ENCODE peak calls at places on chromosomes 2 and 18, in six cellular contexts. One of them, this sample, is unnamed.

GRCh38 chr2:170827841-170828532 is 11.3 kb downstream of the GAD1 start:
- DNase-seq in A549: no peak
- DNase-seq in GM23338: no peak
- DNase-seq in GM23248: no peak
- DNase-seq in Karpas-422: no peak
- DNase-seq in astrocyte: no peak
- DNase-seq in this sample: no peak

GRCh38 chr2:8462280-8462679 is 219.6 kb upstream of the ID2 start:
- DNase-seq in astrocyte: no peak
- DNase-seq in A549: no peak
- DNase-seq in GM23248: no peak
- DNase-seq in GM23338: no peak
- DNase-seq in Karpas-422: no peak
- DNase-seq in this sample: no peak

GRCh38 chr2:238169708-238170251 is 11.0 kb downstream of the ERFE start:
- DNase-seq in GM23338: no peak
- DNase-seq in GM23248: peak; percentile 98
- DNase-seq in Karpas-422: no peak
- DNase-seq in A549: peak; percentile 46
- DNase-seq in astrocyte: peak; percentile 96
- DNase-seq in this sample: peak; percentile 68

GRCh38 chr2:240745962-240746361 is 54.3 kb downstream of the AQP12A start:
- DNase-seq in GM23338: no peak
- DNase-seq in Karpas-422: no peak
- DNase-seq in astrocyte: no peak
- DNase-seq in GM23248: no peak
- DNase-seq in A549: no peak
- DNase-seq in this sample: no peak

GRCh38 chr2:131394147-131394931 is 30.4 kb upstream of the RAB6D start:
- DNase-seq in Karpas-422: no peak
- DNase-seq in astrocyte: no peak
- DNase-seq in GM23338: peak; percentile 79
- DNase-seq in A549: no peak
- DNase-seq in GM23248: peak; percentile 30
- DNase-seq in this sample: no peak

GRCh38 chr2:199792381-199792780 is 58.6 kb downstream of the FTCDNL1 start:
- DNase-seq in A549: no peak
- DNase-seq in astrocyte: no peak
- DNase-seq in GM23338: no peak
- DNase-seq in Karpas-422: no peak
- DNase-seq in GM23248: no peak
- DNase-seq in this sample: no peak

GRCh38 chr2:51846796-51847195 is 814.9 kb upstream of the NRXN1 start:
- DNase-seq in astrocyte: no peak
- DNase-seq in Karpas-422: no peak
- DNase-seq in GM23338: no peak
- DNase-seq in A549: no peak
- DNase-seq in GM23248: no peak
- DNase-seq in this sample: no peak

GRCh38 chr2:100106460-100106859 is 35.9 kb downstream of the AFF3 start:
- DNase-seq in A549: no peak
- DNase-seq in astrocyte: no peak
- DNase-seq in Karpas-422: peak; percentile 29
- DNase-seq in GM23248: no peak
- DNase-seq in GM23338: peak; percentile 70
- DNase-seq in this sample: no peak

GRCh38 chr2:201794261-201794660 is 12.1 kb upstream of the CDK15 start:
- DNase-seq in Karpas-422: no peak
- DNase-seq in astrocyte: peak; percentile 39
- DNase-seq in GM23248: peak; percentile 40
- DNase-seq in A549: no peak
- DNase-seq in GM23338: no peak
- DNase-seq in this sample: no peak

GRCh38 chr2:45494275-45494977 is 116.6 kb downstream of the SRBD1 start:
- DNase-seq in astrocyte: peak; percentile 41
- DNase-seq in A549: peak; percentile 79
- DNase-seq in GM23338: peak; percentile 86
- DNase-seq in GM23248: peak; percentile 81
- DNase-seq in Karpas-422: peak; percentile 86
- DNase-seq in this sample: peak; percentile 2

GRCh38 chr2:120658285-120659158 is 77.1 kb upstream of the GLI2 start:
- DNase-seq in GM23248: no peak
- DNase-seq in Karpas-422: no peak
- DNase-seq in astrocyte: no peak
- DNase-seq in A549: no peak
- DNase-seq in GM23338: no peak
- DNase-seq in this sample: no peak

GRCh38 chr2:83874066-83874465 is 585.0 kb downstream of the SUCLG1 start:
- DNase-seq in A549: no peak
- DNase-seq in GM23248: no peak
- DNase-seq in Karpas-422: no peak
- DNase-seq in GM23338: no peak
- DNase-seq in astrocyte: no peak
- DNase-seq in this sample: no peak

GRCh38 chr2:27509326-27509725 is 12.7 kb downstream of the GCKR start:
- DNase-seq in A549: no peak
- DNase-seq in Karpas-422: no peak
- DNase-seq in GM23248: no peak
- DNase-seq in astrocyte: peak; percentile 54
- DNase-seq in GM23338: no peak
- DNase-seq in this sample: no peak

GRCh38 chr2:223888251-223888650 is 50.9 kb upstream of the AP1S3 start:
- DNase-seq in astrocyte: no peak
- DNase-seq in GM23248: no peak
- DNase-seq in A549: no peak
- DNase-seq in Karpas-422: no peak
- DNase-seq in GM23338: no peak
- DNase-seq in this sample: no peak

GRCh38 chr2:168816369-168816768 is 13.9 kb downstream of the NOSTRIN start:
- DNase-seq in Karpas-422: no peak
- DNase-seq in GM23248: peak; percentile 89
- DNase-seq in GM23338: no peak
- DNase-seq in A549: peak; percentile 33
- DNase-seq in astrocyte: peak; percentile 89
- DNase-seq in this sample: no peak

GRCh38 chr2:140376686-140377085 is 1596.5 kb upstream of the NXPH2 start:
- DNase-seq in A549: no peak
- DNase-seq in Karpas-422: no peak
- DNase-seq in GM23248: no peak
- DNase-seq in astrocyte: peak; percentile 4
- DNase-seq in GM23338: peak; percentile 14
- DNase-seq in this sample: no peak

GRCh38 chr2:182426082-182426914 is 538 bp downstream of the PDE1A start:
- DNase-seq in astrocyte: no peak
- DNase-seq in GM23338: no peak
- DNase-seq in GM23248: peak; percentile 50
- DNase-seq in Karpas-422: no peak
- DNase-seq in A549: no peak
- DNase-seq in this sample: no peak

GRCh38 chr2:234444242-234444641 is 52.6 kb downstream of the ARL4C start:
- DNase-seq in Karpas-422: peak; percentile 7
- DNase-seq in GM23248: peak; percentile 19
- DNase-seq in A549: no peak
- DNase-seq in GM23338: no peak
- DNase-seq in astrocyte: no peak
- DNase-seq in this sample: no peak

GRCh38 chr2:42359894-42360483 is 1.0 kb downstream of the COX7A2L start:
- DNase-seq in Karpas-422: peak; percentile 59
- DNase-seq in GM23248: peak; percentile 81
- DNase-seq in astrocyte: no peak
- DNase-seq in GM23338: no peak
- DNase-seq in A549: no peak
- DNase-seq in this sample: no peak

GRCh38 chr2:204030337-204030736 is 93.8 kb downstream of the ICOS start:
- DNase-seq in astrocyte: no peak
- DNase-seq in GM23338: no peak
- DNase-seq in GM23248: no peak
- DNase-seq in A549: no peak
- DNase-seq in Karpas-422: no peak
- DNase-seq in this sample: no peak
- H3K4me1 ChIP-seq in astrocyte: no peaks in the 10 kb centered on the region
- H3K4me1 ChIP-seq in GM23338: no peaks in the 10 kb centered on the region
- H3K4me1 ChIP-seq in GM23248: no peaks in the 10 kb centered on the region
- H3K4me1 ChIP-seq in A549: no peaks in the 10 kb centered on the region
- H3K4me1 ChIP-seq in Karpas-422: no peaks in the 10 kb centered on the region
- H3K4me1 ChIP-seq in this sample: peaks cover 8% of the 10 kb centered on the region

DNA sequence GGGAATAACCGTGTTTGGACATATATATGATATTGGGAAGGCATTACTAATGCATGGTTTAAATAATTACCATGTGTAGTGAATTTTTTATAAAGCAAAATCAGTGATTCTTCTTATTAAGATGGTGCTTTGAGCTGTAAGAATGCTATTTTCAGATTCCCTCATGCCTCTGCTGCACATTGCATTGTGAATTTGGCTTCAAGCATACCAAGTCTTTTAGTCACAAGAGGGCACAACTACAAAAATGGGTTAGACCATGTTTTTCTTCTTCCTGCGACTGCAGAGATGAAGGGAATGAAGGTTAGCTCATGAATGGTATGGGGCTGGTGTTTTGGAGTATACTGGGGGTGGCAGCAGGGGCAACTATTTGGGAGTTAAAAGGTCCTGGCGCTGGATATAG is 320.1 kb downstream of the SLC4A3 start:
- DNase-seq in Karpas-422: no peak
- DNase-seq in GM23248: peak; percentile 68
- DNase-seq in A549: no peak
- DNase-seq in GM23338: no peak
- DNase-seq in astrocyte: peak; percentile 64
- DNase-seq in this sample: no peak
- H3K4me2 ChIP-seq in Karpas-422: no peak overlapping the region
- H3K4me2 ChIP-seq in GM23248: no peak overlapping the region
- H3K4me2 ChIP-seq in A549: no peak overlapping the region
- H3K4me2 ChIP-seq in GM23338: no peak overlapping the region
- H3K4me2 ChIP-seq in astrocyte: no peak overlapping the region
- H3K4me2 ChIP-seq in this sample: no peak overlapping the region

DNA sequence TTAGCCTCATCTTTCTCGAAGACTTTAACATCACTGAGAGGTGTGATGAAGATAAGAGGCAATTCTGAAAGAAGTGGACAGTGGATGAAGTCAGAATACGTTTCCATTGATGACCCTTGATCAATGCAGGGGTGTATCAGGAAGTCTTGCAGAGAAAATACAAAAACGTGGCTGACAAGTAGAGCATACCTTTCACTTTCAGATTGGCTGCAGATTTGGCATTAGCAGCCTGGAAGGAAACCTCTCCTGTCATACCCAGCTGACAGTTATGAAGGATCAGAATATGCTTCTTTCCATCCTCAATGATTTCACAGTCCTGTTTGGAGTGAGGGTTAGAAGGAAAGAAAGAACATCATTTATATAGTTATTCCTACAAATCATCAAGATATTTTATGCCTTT is 152.5 kb downstream of the PLEKHA3 start:
- DNase-seq in GM23248: no peak
- DNase-seq in Karpas-422: no peak
- DNase-seq in A549: no peak
- DNase-seq in astrocyte: no peak
- DNase-seq in GM23338: no peak
- DNase-seq in this sample: no peak
- H3K4me3 ChIP-seq in GM23248: no peak overlapping the region
- H3K4me3 ChIP-seq in Karpas-422: no peak overlapping the region
- H3K4me3 ChIP-seq in A549: no peak overlapping the region
- H3K4me3 ChIP-seq in astrocyte: no peak overlapping the region
- H3K4me3 ChIP-seq in GM23338: no peak overlapping the region
- H3K4me3 ChIP-seq in this sample: no peak overlapping the region

GRCh38 chr18:51039138-51040112 is 9.4 kb downstream of the SMAD4 start:
- DNase-seq in Karpas-422: no peak
- DNase-seq in astrocyte: peak; percentile 25
- DNase-seq in GM23338: peak; percentile 63
- DNase-seq in A549: no peak
- DNase-seq in GM23248: peak; percentile 43
- DNase-seq in this sample: no peak
- H3K4me1 ChIP-seq in Karpas-422: peaks cover 16% of the 10 kb centered on the region
- H3K4me1 ChIP-seq in astrocyte: peaks cover 4% of the 10 kb centered on the region
- H3K4me1 ChIP-seq in GM23338: peaks cover 74% of the 10 kb centered on the region
- H3K4me1 ChIP-seq in A549: peaks cover 28% of the 10 kb centered on the region
- H3K4me1 ChIP-seq in GM23248: peaks cover 26% of the 10 kb centered on the region
- H3K4me1 ChIP-seq in this sample: no peaks in the 10 kb centered on the region

DNA sequence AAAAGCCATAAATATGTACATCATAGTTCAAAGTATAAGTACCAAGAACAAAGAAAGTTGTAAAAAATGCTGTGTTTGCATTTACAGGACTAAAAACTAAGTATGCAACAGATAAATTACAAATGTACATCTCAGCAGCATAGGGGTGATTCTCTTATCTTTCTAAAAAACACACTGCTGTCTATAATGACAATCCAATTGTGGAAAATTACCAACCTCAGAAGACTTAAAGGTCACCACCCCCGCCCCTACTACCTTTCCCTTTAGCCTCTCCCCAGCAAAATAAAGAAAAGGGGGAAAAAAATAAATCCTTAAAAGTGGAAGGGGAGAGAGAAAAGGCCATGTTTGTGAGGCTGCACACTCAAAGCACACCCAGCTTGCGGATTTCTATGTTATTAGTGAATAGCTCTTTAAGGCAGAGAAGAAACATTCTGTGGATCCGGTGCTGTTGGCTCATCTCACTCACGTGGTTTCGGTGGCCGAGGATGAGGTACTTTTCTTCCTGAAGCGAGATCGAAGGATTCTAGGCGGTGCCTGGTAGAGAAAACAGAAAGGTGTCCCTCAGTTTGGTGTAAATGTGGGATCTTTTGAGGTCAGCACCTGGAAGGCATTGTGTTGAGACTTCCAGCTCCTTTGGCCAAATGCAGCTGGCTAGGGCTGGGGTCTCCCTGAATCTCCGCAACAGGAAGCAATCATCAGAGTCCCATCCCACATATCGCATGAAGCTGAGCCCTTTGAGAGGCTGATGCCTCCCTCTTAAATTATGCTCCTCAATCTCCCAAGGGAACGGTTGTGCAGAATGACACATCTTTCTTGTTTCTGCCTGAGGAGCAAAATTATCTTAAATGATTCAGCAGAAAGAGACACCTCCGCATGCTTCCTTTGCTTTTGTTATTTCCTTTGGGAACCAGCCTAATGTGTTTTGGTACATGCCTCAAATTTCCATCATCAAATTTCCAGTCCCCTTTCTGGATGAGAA is 17.6 kb downstream of the MRPL35 start:
- DNase-seq in GM23248: peak; percentile 95
- DNase-seq in astrocyte: peak; percentile 36
- DNase-seq in GM23338: no peak
- DNase-seq in Karpas-422: no peak
- DNase-seq in A549: no peak
- DNase-seq in this sample: no peak
- H3K4me2 ChIP-seq in GM23248: peak overlapping the region; percentile 55
- H3K4me2 ChIP-seq in astrocyte: peak overlapping the region; percentile 68
- H3K4me2 ChIP-seq in GM23338: no peak overlapping the region
- H3K4me2 ChIP-seq in Karpas-422: no peak overlapping the region
- H3K4me2 ChIP-seq in A549: no peak overlapping the region
- H3K4me2 ChIP-seq in this sample: peak overlapping the region; percentile 44

DNA sequence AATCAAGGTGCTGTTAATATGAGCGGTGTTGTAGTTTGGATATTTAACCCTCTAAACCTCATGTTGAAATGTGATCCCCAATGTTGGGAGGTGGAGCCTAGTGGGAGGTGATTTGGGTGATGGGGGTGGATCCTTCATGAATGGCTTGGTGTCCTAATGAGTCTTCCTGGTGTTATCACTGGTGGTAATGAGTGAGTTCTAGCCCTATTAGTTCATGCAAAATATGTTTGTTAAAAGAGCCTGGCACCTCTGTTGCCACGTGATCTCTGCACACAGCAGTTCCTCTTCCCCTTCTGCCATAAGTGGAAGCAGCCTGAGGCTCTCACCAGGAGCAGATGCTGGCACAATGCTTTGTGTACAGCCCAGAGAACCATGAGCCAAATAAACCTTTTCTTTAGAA is 158.4 kb downstream of the FMNL2 start:
- DNase-seq in GM23338: peak; percentile 71
- DNase-seq in Karpas-422: no peak
- DNase-seq in A549: no peak
- DNase-seq in astrocyte: no peak
- DNase-seq in GM23248: no peak
- DNase-seq in this sample: no peak
- H3K4me3 ChIP-seq in GM23338: peak overlapping the region; percentile 1
- H3K4me3 ChIP-seq in Karpas-422: no peak overlapping the region
- H3K4me3 ChIP-seq in A549: no peak overlapping the region
- H3K4me3 ChIP-seq in astrocyte: no peak overlapping the region
- H3K4me3 ChIP-seq in GM23248: no peak overlapping the region
- H3K4me3 ChIP-seq in this sample: no peak overlapping the region

This sample was measured in keratinocyte.